ENCODE peak calls at places on chromosomes 11 and 22, in nine cellular contexts. W is BE2C; Y is heart right ventricle; N is stimulated activated CD4-positive, alpha-beta T cell treated with anti-CD3 and anti-CD28 coated beads, Interleukin-2, amount 100 ng/mL, for 48 hours; J is PC-3; X is NCI-H1105; L is fibroblast of lung; O is GM12892; V is DMS153. S is an unnamed sample.

GRCh38 chr22:17266261-17266971 is 47.2 kb upstream of the ADA2 start:
- DNase-seq in W (peak), L (no peak), X (peak), J (no peak), Y (peak), N (no peak), V (peak), O (no peak), S (peak)

GRCh38 chr11:68038226-68038717 is 553 bp upstream of the TCIRG1 start:
- DNase-seq in L (no peak), X (no peak), W (peak), V (no peak), N (no peak), J (no peak), O (no peak), Y (no peak), S (peak)

GRCh38 chr22:22995166-22995565 is 75.2 kb upstream of the GNAZ start:
- DNase-seq in V (no peak), W (no peak), L (no peak), Y (no peak), J (no peak), X (peak), N (no peak), O (no peak), S (no peak)

GRCh38 chr11:73564903-73565302 is 33.0 kb downstream of the FAM168A start:
- DNase-seq in X (no peak), V (no peak), N (no peak), O (no peak), W (no peak), L (no peak), Y (no peak), J (no peak), S (no peak)

GRCh38 chr22:37626144-37626543 is 13.3 kb upstream of the SH3BP1 start:
- DNase-seq in W (no peak), Y (peak), L (peak), V (no peak), N (no peak), X (no peak), O (no peak), J (no peak), S (peak)

GRCh38 chr22:44526431-44527115 is 28.5 kb upstream of the RTL6 start:
- DNase-seq in Y (no peak), J (no peak), N (no peak), L (no peak), O (no peak), W (no peak), V (peak), X (no peak), S (no peak)

GRCh38 chr11:25766332-25767015 is 565.5 kb upstream of the ANO3 start:
- DNase-seq in W (no peak), L (peak), Y (no peak), O (no peak), N (no peak), X (no peak), V (no peak), J (peak), S (no peak)

GRCh38 chr11:76234704-76235232 is 28.5 kb upstream of the WNT11 start:
- DNase-seq in Y (no peak), V (no peak), O (no peak), L (no peak), W (no peak), X (no peak), N (peak), J (no peak), S (peak)

GRCh38 chr11:34148504-34149165 is 43.2 kb downstream of the NAT10 start:
- DNase-seq in Y (no peak), N (no peak), J (no peak), O (no peak), X (no peak), W (no peak), L (no peak), V (no peak), S (no peak)

GRCh38 chr11:75771646-75772410 is 3.2 kb downstream of the DGAT2 start:
- DNase-seq in N (no peak), J (peak), X (no peak), O (no peak), L (peak), W (no peak), Y (no peak), V (no peak), S (no peak)

GRCh38 chr11:1499899-1500298 is 13.3 kb upstream of the MOB2 start:
- DNase-seq in L (no peak), V (no peak), X (no peak), Y (no peak), J (no peak), N (no peak), O (no peak), W (no peak), S (peak)

GRCh38 chr11:396511-396947 is 2.5 kb downstream of the PKP3 start:
- DNase-seq in L (peak), J (no peak), O (no peak), V (no peak), W (no peak), Y (no peak), X (no peak), N (no peak), S (no peak)

GRCh38 chr11:133993921-133994320 is 37.2 kb upstream of the IGSF9B start:
- DNase-seq in V (no peak), J (no peak), Y (no peak), L (no peak), X (no peak), W (no peak), N (no peak), O (no peak), S (no peak)

GRCh38 chr22:28148816-28149465 is 229.9 kb upstream of the PITPNB start:
- DNase-seq in V (no peak), L (no peak), O (no peak), Y (no peak), J (no peak), X (no peak), W (no peak), N (no peak), S (no peak)

GRCh38 chr11:111635706-111636045 is 33.4 kb downstream of the SIK2 start:
- DNase-seq in V (peak), Y (peak), N (no peak), O (no peak), J (no peak), X (peak), L (peak), W (peak), S (peak)

GRCh38 chr11:19242184-19242932 is 1.6 kb upstream of the E2F8 start:
- DNase-seq in N (no peak), O (no peak), J (no peak), W (no peak), X (no peak), V (no peak), Y (no peak), L (no peak), S (no peak)

GRCh38 chr11:68889948-68890446 is 13.6 kb downstream of the MRPL21 start:
- DNase-seq in X (no peak), L (peak), V (no peak), J (no peak), O (no peak), Y (peak), W (peak), N (no peak), S (peak)

GRCh38 chr11:59943996-59944395 is 5.8 kb downstream of the OOSP1 start:
- DNase-seq in X (no peak), N (no peak), L (no peak), J (peak), Y (no peak), V (no peak), W (no peak), O (no peak), S (no peak)

GRCh38 chr11:61079416-61080150 is 22.7 kb upstream of the CD5 start:
- DNase-seq in W (no peak), Y (no peak), J (no peak), L (no peak), V (no peak), O (no peak), N (no peak), X (no peak), S (no peak)

GRCh38 chr11:95816037-95816436 is 25.7 kb downstream of the CEP57 start:
- DNase-seq in W (no peak), N (no peak), Y (no peak), X (no peak), J (no peak), V (no peak), O (no peak), L (no peak), S (no peak)

GRCh38 chr11:62805991-62806441 is 776 bp upstream of the NXF1 start:
- DNase-seq in V (no peak), J (no peak), Y (peak), L (no peak), W (no peak), O (no peak), N (no peak), X (peak), S (no peak)

GRCh38 chr11:112967082-112967481 is 5.9 kb downstream of the NCAM1 start:
- DNase-seq in J (no peak), Y (no peak), W (no peak), O (no peak), N (no peak), X (no peak), V (no peak), L (no peak), S (no peak)

GRCh38 chr22:37690901-37691504 is 4.9 kb downstream of the NOL12 start:
- DNase-seq in V (no peak), J (peak), X (no peak), Y (no peak), L (no peak), O (no peak), N (no peak), W (no peak), S (no peak)

GRCh38 chr11:82960000-82960778 is 58.7 kb downstream of the DDIAS start:
- DNase-seq in X (no peak), O (no peak), Y (no peak), W (no peak), N (no peak), V (no peak), L (no peak), J (no peak), S (no peak)

GRCh38 chr22:20810645-20811044 is 36.7 kb downstream of the SERPIND1 start:
- DNase-seq in J (no peak), X (no peak), O (no peak), Y (no peak), W (no peak), L (no peak), V (no peak), N (no peak), S (no peak)

GRCh38 chr11:128458316-128458715 is 129.0 kb downstream of the ETS1 start:
- DNase-seq in Y (no peak), J (peak), N (no peak), W (no peak), X (no peak), L (peak), V (no peak), O (no peak), S (no peak)

GRCh38 chr11:59728913-59729312 is 15.3 kb upstream of the OR10V1 start:
- DNase-seq in N (no peak), V (no peak), O (no peak), L (no peak), Y (no peak), W (no peak), X (no peak), J (no peak), S (no peak)